ENCODE peak calls at places on chromosomes 11 and 22, in seven cellular contexts. K is fibroblast of lung, L is dorsolateral prefrontal cortex, O is cardiac muscle cell, C is SJSA1, S is right cardiac atrium, P is SK-N-MC. F is an unnamed sample.

GRCh38 chr11:29173660-29174062 is 843.2 kb downstream of the KCNA4 start:
- DNase-seq in P (no peak), K (peak), L (no peak), S (no peak), O (peak), C (no peak), F (peak)

GRCh38 chr22:27771637-27772369 is 29.8 kb downstream of the MN1 start:
- DNase-seq in P (no peak), K (no peak), L (no peak), C (no peak), S (no peak), O (no peak), F (no peak)

GRCh38 chr11:65108469-65109123 is 3.1 kb upstream of the TM7SF2 start:
- DNase-seq in S (no peak), P (no peak), C (no peak), O (no peak), K (no peak), L (no peak), F (no peak)

GRCh38 chr11:3841426-3842304 is 906 bp upstream of the RHOG start:
- DNase-seq in S (peak), C (peak), P (no peak), O (peak), L (peak), K (peak), F (peak)

GRCh38 chr11:44964526-44965209 is 14.0 kb upstream of the TP53I11 start:
- DNase-seq in L (no peak), P (no peak), K (no peak), O (no peak), S (no peak), C (no peak), F (no peak)

GRCh38 chr11:18455686-18456372 is at the start of gene LDHAL6A:
- DNase-seq in P (no peak), L (no peak), O (no peak), C (no peak), S (no peak), K (no peak), F (no peak)

GRCh38 chr11:76135491-76135890 is 70.8 kb downstream of the WNT11 start:
- DNase-seq in P (no peak), O (peak), L (no peak), S (no peak), K (no peak), C (no peak), F (no peak)

GRCh38 chr11:129368889-129369672 is 6.6 kb upstream of the BARX2 start:
- DNase-seq in L (no peak), O (no peak), P (no peak), C (no peak), K (no peak), S (no peak), F (no peak)

GRCh38 chr22:47839586-47840245 is 1077.3 kb downstream of the TBC1D22A start:
- DNase-seq in L (no peak), P (no peak), O (no peak), C (no peak), K (no peak), S (no peak), F (no peak)

GRCh38 chr11:16028406-16028805 is 327.9 kb downstream of the SOX6 start:
- DNase-seq in L (no peak), O (peak), P (peak), C (no peak), K (peak), S (no peak), F (no peak)

GRCh38 chr22:29167032-29167911 is 38.4 kb upstream of the EMID1 start:
- DNase-seq in P (no peak), C (no peak), L (no peak), S (no peak), O (no peak), K (no peak), F (no peak)

GRCh38 chr22:23204541-23205157 is 24.3 kb downstream of the BCR start:
- DNase-seq in K (peak), S (peak), L (no peak), C (no peak), O (no peak), P (no peak), F (no peak)

GRCh38 chr11:107136892-107137291 is 118.6 kb upstream of the GUCY1A2 start:
- DNase-seq in S (no peak), K (no peak), L (no peak), O (no peak), C (no peak), P (no peak), F (no peak)

GRCh38 chr11:12156301-12157140 is 46.1 kb downstream of the MICAL2 start:
- DNase-seq in S (no peak), L (no peak), O (no peak), C (no peak), K (peak), P (no peak), F (no peak)
- H3K27ac ChIP-seq in S (peak), L (peak), O (peak), C (no peak), K (peak), P (no peak), F (peak)

GRCh38 chr11:114260483-114260882 is 35.7 kb upstream of the NNMT start:
- DNase-seq in P (no peak), S (no peak), C (no peak), O (no peak), L (no peak), K (no peak), F (no peak)

GRCh38 chr11:114259124-114259526 is 37.1 kb upstream of the NNMT start:
- DNase-seq in L (peak), S (peak), O (no peak), P (no peak), K (no peak), C (no peak), F (no peak)

GRCh38 chr11:114258696-114259095 is 37.5 kb upstream of the NNMT start:
- DNase-seq in L (no peak), P (no peak), O (no peak), K (no peak), C (no peak), S (no peak), F (no peak)

GRCh38 chr11:114260077-114260476 is 36.1 kb upstream of the NNMT start:
- DNase-seq in P (no peak), O (no peak), K (no peak), L (no peak), C (no peak), S (no peak), F (no peak)

DNA sequence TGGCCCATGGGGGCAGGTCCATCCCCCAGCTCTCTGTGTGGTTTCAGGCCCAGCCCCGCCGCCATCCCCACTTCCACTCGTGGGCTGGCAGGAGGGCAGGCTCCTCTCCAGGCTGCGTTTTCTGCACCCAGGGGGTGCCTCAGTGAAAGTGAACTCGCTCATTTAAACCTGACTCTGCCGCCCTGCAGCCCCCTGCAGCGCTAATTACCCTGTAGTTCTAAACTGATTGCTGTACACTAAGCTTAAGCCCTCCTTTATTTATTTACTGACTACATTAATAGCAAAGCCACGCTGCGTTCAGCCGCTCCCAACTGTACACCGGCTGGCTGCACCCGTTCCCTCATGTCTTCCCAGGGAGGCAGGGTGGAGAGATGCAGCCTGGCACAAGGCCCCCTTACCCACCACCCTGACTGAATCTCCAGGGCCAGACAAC is 36.6 kb upstream of the NNMT start:
- DNase-seq in O (no peak), C (no peak), K (no peak), S (no peak), P (no peak), L (no peak), F (no peak)
- H3K27ac ChIP-seq in O (no peak), C (no peak), K (no peak), S (peak), P (no peak), L (no peak), F (no peak)

GRCh38 chr11:34145073-34145472 is 39.6 kb downstream of the NAT10 start:
- DNase-seq in C (no peak), K (no peak), S (no peak), O (no peak), P (no peak), L (no peak), F (no peak)
- H3K27ac ChIP-seq in C (no peak), K (no peak), S (no peak), O (peak), P (no peak), L (no peak), F (no peak)

GRCh38 chr22:50326225-50326958 is 420 bp downstream of the DENND6B start:
- DNase-seq in P (no peak), C (peak), K (no peak), O (no peak), L (no peak), S (no peak), F (no peak)
- H3K27ac ChIP-seq in P (no peak), C (peak), K (no peak), O (no peak), L (no peak), S (no peak), F (no peak)

GRCh38 chr11:14625804-14626203 is 17.8 kb upstream of the PDE3B start:
- DNase-seq in O (no peak), P (no peak), L (no peak), S (no peak), C (no peak), K (no peak), F (no peak)
- H3K27ac ChIP-seq in O (no peak), P (no peak), L (no peak), S (no peak), C (no peak), K (no peak), F (no peak)

DNA sequence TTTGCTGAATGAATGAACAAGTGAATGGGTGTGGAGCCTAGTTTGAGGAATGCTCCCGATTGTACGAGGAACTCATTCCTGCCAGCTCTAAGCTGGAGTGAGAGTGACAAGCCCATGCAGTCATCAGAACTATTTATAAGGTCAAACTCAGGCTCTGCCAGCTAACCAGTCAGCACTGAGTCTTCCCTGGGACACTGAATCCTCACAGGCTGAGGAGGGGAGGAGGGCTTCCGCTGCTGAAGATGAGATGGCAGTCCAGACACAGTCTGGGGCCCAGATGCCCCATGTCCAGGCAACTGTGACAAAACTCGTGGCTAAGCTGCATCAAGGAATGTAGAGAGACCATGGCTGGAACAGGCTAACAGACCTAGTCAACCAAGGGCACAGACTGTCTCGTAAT is 4.0 kb downstream of the LRP4 start:
- DNase-seq in S (no peak), K (peak), C (no peak), P (no peak), O (no peak), L (no peak), F (no peak)
- H3K27ac ChIP-seq in S (peak), K (no peak), C (no peak), P (no peak), O (peak), L (peak), F (no peak)

DNA sequence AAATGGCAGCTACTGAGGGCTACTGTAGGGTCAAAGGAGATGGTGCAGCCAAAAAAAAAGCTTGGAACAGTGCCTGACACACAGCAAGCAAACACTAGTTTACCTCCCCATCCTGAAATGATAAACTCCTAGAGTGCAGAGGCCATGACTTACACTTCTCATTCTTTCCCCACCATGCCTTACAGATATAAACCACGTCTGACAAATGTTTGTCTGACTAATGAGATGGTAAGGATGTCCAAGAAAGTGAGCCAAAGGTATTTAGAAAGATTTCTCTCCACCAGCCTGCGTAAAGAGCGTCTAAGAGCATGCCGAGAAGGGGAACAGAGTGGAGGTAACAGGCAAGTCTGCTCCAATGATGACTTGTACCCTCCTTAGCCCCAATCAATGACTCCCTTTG is 99.0 kb downstream of the LARGE1 start:
- DNase-seq in O (no peak), C (no peak), P (no peak), L (no peak), S (no peak), K (peak), F (no peak)
- H3K27ac ChIP-seq in O (no peak), C (no peak), P (no peak), L (no peak), S (peak), K (no peak), F (no peak)

DNA sequence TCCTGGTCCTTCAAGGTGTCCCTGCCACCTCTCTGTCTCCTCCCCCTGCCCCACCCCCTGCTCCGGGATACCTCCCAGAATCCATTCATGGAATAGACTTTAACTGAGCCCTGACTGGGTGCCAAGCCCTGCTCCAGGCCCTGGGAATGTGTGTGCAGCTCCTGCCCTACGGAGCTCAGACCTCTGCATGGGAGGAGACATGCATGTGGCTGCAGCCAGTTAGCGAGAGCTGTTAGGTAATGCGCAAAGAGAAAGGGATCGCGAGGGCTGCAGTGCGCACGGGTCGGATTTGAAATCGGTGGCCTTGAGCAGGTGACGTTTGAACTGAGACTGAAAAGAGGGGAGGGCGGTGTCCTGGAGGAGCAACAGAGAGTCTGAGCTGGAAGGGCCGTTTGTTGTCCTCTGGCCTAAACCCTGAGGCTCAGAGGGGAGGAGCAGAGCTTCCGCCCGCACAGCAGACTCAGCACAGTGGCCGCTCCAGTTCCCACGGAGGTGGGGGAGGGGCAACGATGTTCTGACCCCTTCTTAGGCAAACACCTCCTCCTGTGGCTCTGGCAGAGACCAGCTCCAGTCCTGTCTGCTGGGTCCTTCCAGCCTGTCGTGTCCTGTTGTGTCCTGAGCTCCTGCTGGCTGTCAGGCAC is 19.8 kb upstream of the LRRC10B start:
- DNase-seq in C (no peak), L (no peak), S (peak), K (peak), O (peak), P (no peak), F (no peak)
- H3K27ac ChIP-seq in C (no peak), L (no peak), S (peak), K (no peak), O (no peak), P (no peak), F (no peak)

GRCh38 chr11:118916842-118917388 is 8.8 kb downstream of the BCL9L start:
- DNase-seq in P (no peak), O (peak), K (peak), S (peak), C (no peak), L (no peak), F (no peak)

GRCh38 chr11:118915941-118916841 is 9.5 kb downstream of the BCL9L start:
- DNase-seq in C (no peak), L (no peak), P (no peak), S (peak), O (no peak), K (no peak), F (no peak)

GRCh38 chr11:118917488-118918127 is 8.1 kb downstream of the BCL9L start:
- DNase-seq in L (no peak), K (peak), P (no peak), C (no peak), S (peak), O (peak), F (no peak)

GRCh38 chr11:118918686-118919280 is 6.9 kb downstream of the BCL9L start:
- DNase-seq in O (peak), P (no peak), C (no peak), K (peak), S (no peak), L (no peak), F (no peak)

DNA sequence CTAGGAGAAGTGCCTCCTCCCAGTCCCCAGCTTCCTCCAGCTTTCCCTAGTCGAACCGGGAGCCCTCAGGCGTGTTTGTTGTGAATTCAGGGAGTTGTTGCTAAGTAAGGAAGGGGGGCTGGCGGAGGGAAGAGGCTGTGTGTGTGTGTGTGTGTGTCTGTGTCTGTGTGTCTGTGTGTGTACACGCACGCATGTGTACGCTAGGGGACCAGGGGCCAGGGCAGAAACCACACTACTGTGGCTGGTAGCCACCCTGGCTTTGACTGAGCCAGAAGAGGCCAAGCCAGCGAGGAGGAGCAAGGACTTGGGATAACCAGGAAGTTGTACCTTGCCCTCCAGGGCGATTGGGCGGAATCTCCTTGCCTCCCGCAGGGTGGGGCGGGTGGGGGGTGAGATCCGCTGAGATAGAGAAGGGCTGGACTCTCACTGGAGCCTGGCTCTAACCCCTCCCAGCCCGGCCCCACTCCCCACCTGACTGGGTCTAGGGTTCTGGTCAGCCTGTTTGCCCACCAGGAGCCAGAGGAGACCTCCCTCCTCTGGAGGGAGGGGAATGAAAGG is 7.5 kb downstream of the BCL9L start:
- DNase-seq in S (peak), P (no peak), L (no peak), O (peak), K (peak), C (no peak), F (no peak)
- H3K27ac ChIP-seq in S (peak), P (peak), L (peak), O (peak), K (peak), C (peak), F (peak)

DNA sequence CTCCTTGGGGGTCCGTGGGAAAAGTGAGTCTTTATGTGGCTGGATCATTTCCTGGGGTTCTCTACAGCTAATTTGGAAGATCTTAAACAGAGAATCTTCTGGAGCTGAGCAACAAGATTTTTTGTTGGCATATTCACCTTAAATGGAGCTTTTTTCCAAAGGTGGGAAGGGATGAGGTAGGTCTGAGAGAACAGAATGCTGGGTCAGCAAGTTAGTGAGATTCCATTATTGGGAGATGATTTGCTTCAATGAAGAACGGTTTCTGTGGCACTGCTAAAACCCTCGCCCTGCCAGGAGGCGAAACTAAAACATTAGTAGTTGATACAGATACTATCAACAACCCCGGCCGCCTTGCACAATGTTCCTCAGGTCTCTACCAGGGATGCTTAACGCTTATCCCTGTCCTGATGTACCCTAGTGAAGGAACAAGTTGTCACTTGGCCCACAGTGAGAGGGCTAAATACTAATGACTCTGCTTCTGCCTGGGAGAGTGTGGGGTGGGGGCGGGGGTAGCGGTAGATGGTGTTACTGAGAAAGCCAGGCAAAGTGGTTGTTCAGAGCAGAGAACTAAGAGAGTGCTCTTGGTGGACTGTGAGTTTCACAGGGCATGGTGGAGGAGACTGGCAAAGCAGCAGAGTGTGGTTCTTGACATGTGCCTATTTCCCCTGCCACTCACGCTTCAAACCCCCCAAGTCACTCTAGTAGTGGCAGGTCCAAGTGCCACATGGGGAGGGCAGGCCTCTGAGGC is 63.7 kb upstream of the CYP2D6 start:
- DNase-seq in C (no peak), K (no peak), O (no peak), P (no peak), S (no peak), L (no peak), F (no peak)
- H3K27ac ChIP-seq in C (no peak), K (no peak), O (no peak), P (no peak), S (no peak), L (no peak), F (no peak)